ENCODE peak calls at places on chromosomes 2 and 18, in ten cellular contexts. One of them, this sample, is unnamed.
A peak's percentile ranks its signal among the peaks of the same experiment; 100 is the strongest.

GRCh38 chr18:48540329-48541025 is 1.6 kb downstream of the CTIF start:
- DNase-seq in breast epithelium: peak; percentile 52
- DNase-seq in GM12891: peak; percentile 46
- DNase-seq in iris pigment epithelial cell: peak; percentile 79
- DNase-seq in stromal cell of bone marrow: no peak
- DNase-seq in NCI-H748 treated with DMSO at 0.1 percent for 48 hours: no peak
- DNase-seq in amniotic epithelial cell: peak; percentile 50
- DNase-seq in adrenal gland: peak; percentile 78
- DNase-seq in amygdala: no peak
- DNase-seq in myocyte: peak; percentile 71
- DNase-seq in this sample: peak; percentile 71

GRCh38 chr2:235685024-235685721 is 191.3 kb downstream of the AGAP1 start:
- DNase-seq in breast epithelium: no peak
- DNase-seq in GM12891: no peak
- DNase-seq in iris pigment epithelial cell: no peak
- DNase-seq in stromal cell of bone marrow: no peak
- DNase-seq in NCI-H748 treated with DMSO at 0.1 percent for 48 hours: no peak
- DNase-seq in amniotic epithelial cell: no peak
- DNase-seq in adrenal gland: no peak
- DNase-seq in amygdala: no peak
- DNase-seq in myocyte: peak; percentile 48
- DNase-seq in this sample: no peak

GRCh38 chr2:20288941-20289340 is 61.7 kb downstream of the PUM2 start:
- DNase-seq in breast epithelium: no peak
- DNase-seq in GM12891: no peak
- DNase-seq in iris pigment epithelial cell: peak; percentile 34
- DNase-seq in stromal cell of bone marrow: peak; percentile 20
- DNase-seq in NCI-H748 treated with DMSO at 0.1 percent for 48 hours: no peak
- DNase-seq in amniotic epithelial cell: no peak
- DNase-seq in adrenal gland: no peak
- DNase-seq in amygdala: no peak
- DNase-seq in myocyte: peak; percentile 36
- DNase-seq in this sample: no peak

GRCh38 chr2:195016821-195017220 is 640.2 kb upstream of the SLC39A10 start:
- DNase-seq in breast epithelium: no peak
- DNase-seq in GM12891: no peak
- DNase-seq in iris pigment epithelial cell: no peak
- DNase-seq in stromal cell of bone marrow: no peak
- DNase-seq in NCI-H748 treated with DMSO at 0.1 percent for 48 hours: no peak
- DNase-seq in amniotic epithelial cell: no peak
- DNase-seq in adrenal gland: no peak
- DNase-seq in amygdala: no peak
- DNase-seq in myocyte: no peak
- DNase-seq in this sample: no peak

GRCh38 chr2:68774569-68775271 is 40.1 kb downstream of the ARHGAP25 start:
- DNase-seq in breast epithelium: peak; percentile 43
- DNase-seq in GM12891: peak; percentile 56
- DNase-seq in iris pigment epithelial cell: no peak
- DNase-seq in stromal cell of bone marrow: no peak
- DNase-seq in NCI-H748 treated with DMSO at 0.1 percent for 48 hours: no peak
- DNase-seq in amniotic epithelial cell: no peak
- DNase-seq in adrenal gland: peak; percentile 50
- DNase-seq in amygdala: peak; percentile 56
- DNase-seq in myocyte: no peak
- DNase-seq in this sample: peak; percentile 89

GRCh38 chr2:232332940-232333259 is 45.7 kb upstream of the ALPP start:
- DNase-seq in breast epithelium: no peak
- DNase-seq in GM12891: no peak
- DNase-seq in iris pigment epithelial cell: no peak
- DNase-seq in stromal cell of bone marrow: no peak
- DNase-seq in NCI-H748 treated with DMSO at 0.1 percent for 48 hours: no peak
- DNase-seq in amniotic epithelial cell: no peak
- DNase-seq in adrenal gland: no peak
- DNase-seq in amygdala: no peak
- DNase-seq in myocyte: no peak
- DNase-seq in this sample: no peak

GRCh38 chr2:190718652-190719526 is 70.0 kb downstream of the NAB1 start:
- DNase-seq in breast epithelium: peak; percentile 55
- DNase-seq in GM12891: peak; percentile 25
- DNase-seq in iris pigment epithelial cell: peak; percentile 84
- DNase-seq in stromal cell of bone marrow: no peak
- DNase-seq in NCI-H748 treated with DMSO at 0.1 percent for 48 hours: no peak
- DNase-seq in amniotic epithelial cell: peak; percentile 81
- DNase-seq in adrenal gland: peak; percentile 66
- DNase-seq in amygdala: no peak
- DNase-seq in myocyte: peak; percentile 91
- DNase-seq in this sample: peak; percentile 67

GRCh38 chr2:214215107-214215506 is 195.7 kb upstream of the VWC2L start:
- DNase-seq in breast epithelium: no peak
- DNase-seq in GM12891: no peak
- DNase-seq in iris pigment epithelial cell: no peak
- DNase-seq in stromal cell of bone marrow: no peak
- DNase-seq in NCI-H748 treated with DMSO at 0.1 percent for 48 hours: no peak
- DNase-seq in amniotic epithelial cell: no peak
- DNase-seq in adrenal gland: no peak
- DNase-seq in amygdala: no peak
- DNase-seq in myocyte: peak; percentile 4
- DNase-seq in this sample: no peak

GRCh38 chr2:236717719-236718118 is 148.1 kb downstream of the ACKR3 start:
- DNase-seq in breast epithelium: no peak
- DNase-seq in GM12891: no peak
- DNase-seq in iris pigment epithelial cell: peak; percentile 8
- DNase-seq in stromal cell of bone marrow: no peak
- DNase-seq in NCI-H748 treated with DMSO at 0.1 percent for 48 hours: no peak
- DNase-seq in amniotic epithelial cell: no peak
- DNase-seq in adrenal gland: no peak
- DNase-seq in amygdala: no peak
- DNase-seq in myocyte: no peak
- DNase-seq in this sample: no peak

GRCh38 chr18:45312727-45313126 is 302.5 kb upstream of the SLC14A2 start:
- DNase-seq in breast epithelium: no peak
- DNase-seq in GM12891: no peak
- DNase-seq in iris pigment epithelial cell: no peak
- DNase-seq in stromal cell of bone marrow: no peak
- DNase-seq in NCI-H748 treated with DMSO at 0.1 percent for 48 hours: no peak
- DNase-seq in amniotic epithelial cell: no peak
- DNase-seq in adrenal gland: no peak
- DNase-seq in amygdala: no peak
- DNase-seq in myocyte: no peak
- DNase-seq in this sample: no peak

GRCh38 chr18:61308795-61309393 is 24.3 kb upstream of the CDH20 start:
- DNase-seq in breast epithelium: no peak
- DNase-seq in GM12891: no peak
- DNase-seq in iris pigment epithelial cell: peak; percentile 10
- DNase-seq in stromal cell of bone marrow: no peak
- DNase-seq in NCI-H748 treated with DMSO at 0.1 percent for 48 hours: no peak
- DNase-seq in amniotic epithelial cell: no peak
- DNase-seq in adrenal gland: no peak
- DNase-seq in amygdala: no peak
- DNase-seq in myocyte: peak; percentile 12
- DNase-seq in this sample: no peak

GRCh38 chr18:812673-813404 is 797 bp upstream of the YES1 start:
- DNase-seq in breast epithelium: peak; percentile 74
- DNase-seq in GM12891: no peak
- DNase-seq in iris pigment epithelial cell: peak; percentile 86
- DNase-seq in stromal cell of bone marrow: peak; percentile 82
- DNase-seq in NCI-H748 treated with DMSO at 0.1 percent for 48 hours: peak; percentile 59
- DNase-seq in amniotic epithelial cell: peak; percentile 61
- DNase-seq in adrenal gland: peak; percentile 86
- DNase-seq in amygdala: no peak
- DNase-seq in myocyte: peak; percentile 75
- DNase-seq in this sample: peak; percentile 56

GRCh38 chr2:191385416-191386160 is 140.4 kb downstream of the MYO1B start:
- DNase-seq in breast epithelium: no peak
- DNase-seq in GM12891: no peak
- DNase-seq in iris pigment epithelial cell: no peak
- DNase-seq in stromal cell of bone marrow: no peak
- DNase-seq in NCI-H748 treated with DMSO at 0.1 percent for 48 hours: no peak
- DNase-seq in amniotic epithelial cell: no peak
- DNase-seq in adrenal gland: no peak
- DNase-seq in amygdala: no peak
- DNase-seq in myocyte: no peak
- DNase-seq in this sample: no peak

GRCh38 chr2:222862068-222862914 is 1.5 kb downstream of the ACSL3 start:
- DNase-seq in breast epithelium: no peak
- DNase-seq in GM12891: no peak
- DNase-seq in iris pigment epithelial cell: peak; percentile 56
- DNase-seq in stromal cell of bone marrow: no peak
- DNase-seq in NCI-H748 treated with DMSO at 0.1 percent for 48 hours: peak; percentile 43
- DNase-seq in amniotic epithelial cell: peak; percentile 63
- DNase-seq in adrenal gland: peak; percentile 25
- DNase-seq in amygdala: no peak
- DNase-seq in myocyte: peak; percentile 64
- DNase-seq in this sample: no peak

GRCh38 chr2:239187464-239188253 is 213.2 kb downstream of the HDAC4 start:
- DNase-seq in breast epithelium: no peak
- DNase-seq in GM12891: no peak
- DNase-seq in iris pigment epithelial cell: no peak
- DNase-seq in stromal cell of bone marrow: no peak
- DNase-seq in NCI-H748 treated with DMSO at 0.1 percent for 48 hours: no peak
- DNase-seq in amniotic epithelial cell: no peak
- DNase-seq in adrenal gland: no peak
- DNase-seq in amygdala: no peak
- DNase-seq in myocyte: peak; percentile 41
- DNase-seq in this sample: no peak

This sample was measured in GM10248.